ENCODE peak calls at places on chromosomes 2 and 18, in five cellular contexts. T is CD4-positive, alpha-beta T cell; O is GM12865; Z is brain microvascular endothelial cell; E is CD8-positive, alpha-beta T cell. X is an unnamed sample.

GRCh38 chr2:212536385-212537310 is 2.0 kb downstream of the ERBB4 start:
- DNase-seq in Z (no peak), T (no peak), O (no peak), E (no peak), X (no peak)

GRCh38 chr18:23938901-23939341 is 75.6 kb upstream of the TTC39C start:
- DNase-seq in Z (no peak), E (no peak), T (no peak), O (no peak), X (no peak)

GRCh38 chr18:3590096-3590655 is 140.2 kb downstream of the TGIF1 start:
- DNase-seq in E (no peak), O (no peak), Z (no peak), T (no peak), X (no peak)

GRCh38 chr2:126425943-126426342 is 230.0 kb upstream of the GYPC start:
- DNase-seq in Z (no peak), E (no peak), O (no peak), T (no peak), X (no peak)

GRCh38 chr2:240997856-240998705 is at the start of gene SNED1:
- DNase-seq in T (peak), O (peak), E (peak), Z (peak), X (peak)

GRCh38 chr2:61183815-61184214 is 21.8 kb downstream of the C2orf74 start:
- DNase-seq in E (no peak), Z (no peak), T (no peak), O (no peak), X (no peak)

GRCh38 chr18:78996741-78997490 is 17.3 kb downstream of the SALL3 start:
- DNase-seq in T (no peak), O (no peak), Z (no peak), E (no peak), X (no peak)

GRCh38 chr2:228841877-228842276 is 429.2 kb downstream of the PID1 start:
- DNase-seq in T (no peak), O (no peak), E (no peak), Z (no peak), X (peak)

GRCh38 chr2:25324905-25325592 is 16.7 kb downstream of the DNMT3A start:
- DNase-seq in T (no peak), O (no peak), Z (peak), E (no peak), X (peak)

GRCh38 chr2:47601518-47602015 is 181.4 kb upstream of the MSH6 start:
- DNase-seq in T (no peak), Z (no peak), E (no peak), O (no peak), X (no peak)

GRCh38 chr2:55141572-55142413 is 90.3 kb downstream of the CLHC1 start:
- DNase-seq in T (no peak), Z (no peak), E (no peak), O (no peak), X (no peak)
- TF ChIP-seq CTCF in T (no peak), Z (no peak), E (no peak), O (no peak), X (no peak)

DNA sequence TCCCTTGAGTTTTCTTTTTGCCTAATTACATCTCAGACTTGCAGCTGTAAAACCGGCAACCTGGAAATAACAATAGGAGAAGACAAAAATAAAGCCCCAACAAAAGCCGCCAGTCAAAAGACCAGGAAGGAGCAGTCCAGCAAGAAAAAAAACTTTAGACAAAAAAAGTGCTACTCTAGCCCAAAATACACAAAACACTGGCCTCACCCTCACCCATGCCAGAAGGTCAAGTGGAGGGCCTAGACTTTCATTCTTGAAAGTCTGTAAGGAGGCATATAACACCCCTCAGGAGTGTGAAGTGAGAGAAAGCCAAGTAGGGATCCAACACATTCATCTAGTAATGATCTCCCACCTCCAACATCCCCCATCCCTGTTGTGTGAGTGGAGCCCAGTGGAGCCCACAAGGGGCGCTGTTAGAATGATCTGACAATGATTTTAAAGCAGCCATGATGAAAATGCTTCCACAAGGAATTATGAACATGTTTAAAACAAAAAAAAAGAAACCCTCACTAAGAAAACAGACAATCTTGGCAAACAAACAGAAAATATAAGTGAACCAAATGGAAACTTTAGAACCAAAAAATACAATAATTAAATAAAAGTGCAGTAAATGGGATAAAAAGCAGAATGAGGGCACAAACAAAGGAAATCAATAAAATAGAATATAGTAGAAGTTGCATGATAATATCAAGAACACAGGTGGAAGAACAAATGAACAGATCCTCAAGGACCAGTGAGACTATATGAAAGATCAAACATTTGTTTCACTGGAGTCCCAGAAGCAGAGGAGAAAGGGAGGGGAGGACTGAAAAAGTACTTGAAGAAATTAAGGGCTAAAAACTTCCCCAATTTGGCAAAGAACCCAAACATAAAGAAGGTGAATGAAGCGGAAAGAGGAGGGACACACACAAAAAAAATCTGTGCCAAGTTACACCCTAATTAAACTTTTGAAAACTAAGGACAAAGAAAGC is 23.9 kb downstream of the SESTD1 start:
- DNase-seq in T (no peak), Z (no peak), O (no peak), E (no peak), X (no peak)
- TF ChIP-seq CTCF in T (no peak), Z (peak), O (no peak), E (no peak), X (no peak)

GRCh38 chr2:170965446-170966225 is 36.6 kb downstream of the GORASP2 start:
- DNase-seq in Z (peak), T (no peak), E (no peak), O (no peak), X (peak)

GRCh38 chr2:170967553-170967952 is 38.5 kb downstream of the GORASP2 start:
- DNase-seq in E (no peak), T (no peak), O (no peak), Z (no peak), X (no peak)

GRCh38 chr2:170969030-170969429 is 40.0 kb downstream of the GORASP2 start:
- DNase-seq in T (no peak), Z (no peak), O (no peak), E (no peak), X (no peak)

GRCh38 chr2:170968205-170969003 is 39.4 kb downstream of the GORASP2 start:
- DNase-seq in Z (no peak), E (no peak), O (no peak), T (no peak), X (no peak)

GRCh38 chr2:170966648-170967396 is 37.8 kb downstream of the GORASP2 start:
- DNase-seq in O (no peak), E (no peak), Z (no peak), T (no peak), X (no peak)
- TF ChIP-seq CTCF in O (no peak), E (no peak), Z (peak), T (peak), X (peak)

GRCh38 chr2:56195563-56195962 is 11.8 kb downstream of the CCDC85A start:
- DNase-seq in Z (no peak), T (no peak), O (no peak), E (no peak), X (no peak)

GRCh38 chr2:56192664-56193305 is 9.0 kb downstream of the CCDC85A start:
- DNase-seq in E (no peak), O (no peak), Z (no peak), T (no peak), X (no peak)

GRCh38 chr2:56191617-56192016 is 7.8 kb downstream of the CCDC85A start:
- DNase-seq in O (peak), Z (no peak), T (no peak), E (no peak), X (peak)
- TF ChIP-seq CTCF in O (peak), Z (peak), T (no peak), E (no peak), X (peak)

X was measured in astrocyte of the spinal cord.